ENCODE peak calls at places on chromosomes 6 and 20, in five cellular contexts. A is cardiac muscle cell, S is pancreas, U is neural progenitor cell, G is brain microvascular endothelial cell. L is an unnamed sample.

GRCh38 chr6:111985202-111985731 is 68.6 kb upstream of the CCN6 start:
- DNase-seq in A (no peak), S (no peak), U (no peak), G (peak; percentile 91), L (no peak)

GRCh38 chr6:111975501-111975900 is 78.4 kb upstream of the CCN6 start:
- DNase-seq in A (no peak), S (no peak), U (no peak), G (no peak), L (no peak)

GRCh38 chr6:135665935-135666334 is 168.4 kb upstream of the AHI1 start:
- DNase-seq in A (no peak), S (no peak), U (no peak), G (no peak), L (no peak)

GRCh38 chr6:21045135-21045616 is 510.9 kb downstream of the CDKAL1 start:
- DNase-seq in A (no peak), S (no peak), U (no peak), G (no peak), L (no peak)

GRCh38 chr6:36443951-36444428 is 1.2 kb downstream of the KCTD20 start:
- DNase-seq in A (peak; percentile 44), S (no peak), U (peak; percentile 48), G (no peak), L (no peak)

GRCh38 chr6:123925360-123925759 is 121.7 kb downstream of the NKAIN2 start:
- DNase-seq in A (no peak), S (no peak), U (no peak), G (no peak), L (no peak)

GRCh38 chr20:20780127-20780822 is 67.8 kb upstream of the RALGAPA2 start:
- DNase-seq in A (no peak), S (peak; percentile 70), U (no peak), G (no peak), L (no peak)

GRCh38 chr6:42293579-42293978 is 75.9 kb upstream of the MRPS10 start:
- DNase-seq in A (no peak), S (no peak), U (no peak), G (no peak), L (no peak)

GRCh38 chr6:23568292-23568691 is 557.7 kb upstream of the NRSN1 start:
- DNase-seq in A (no peak), S (no peak), U (no peak), G (no peak), L (no peak)

GRCh38 chr6:168875811-168876576 is 377.7 kb downstream of the THBS2 start:
- DNase-seq in A (no peak), S (no peak), U (no peak), G (no peak), L (no peak)
- H3K27ac ChIP-seq in A (no peak overlapping the region), S (no peak overlapping the region), U (no peak overlapping the region), G (no peak overlapping the region), L (no peak overlapping the region)

GRCh38 chr20:31868853-31869672 is 1.3 kb downstream of the DUSP15 start:
- DNase-seq in A (no peak), S (no peak), U (no peak), G (no peak), L (no peak)

GRCh38 chr20:31869942-31870702 is at the start of the genes DUSP15 and TTLL9:
- DNase-seq in A (peak; percentile 68), S (peak; percentile 81), U (peak; percentile 75), G (no peak), L (peak; percentile 56)

GRCh38 chr20:31871602-31871954 is 1.1 kb downstream of the TTLL9 start:
- DNase-seq in A (no peak), S (no peak), U (no peak), G (no peak), L (no peak)

GRCh38 chr20:31870703-31871601 is 518 bp downstream of the TTLL9 start:
- DNase-seq in A (no peak), S (no peak), U (no peak), G (no peak), L (peak; percentile 53)

DNA sequence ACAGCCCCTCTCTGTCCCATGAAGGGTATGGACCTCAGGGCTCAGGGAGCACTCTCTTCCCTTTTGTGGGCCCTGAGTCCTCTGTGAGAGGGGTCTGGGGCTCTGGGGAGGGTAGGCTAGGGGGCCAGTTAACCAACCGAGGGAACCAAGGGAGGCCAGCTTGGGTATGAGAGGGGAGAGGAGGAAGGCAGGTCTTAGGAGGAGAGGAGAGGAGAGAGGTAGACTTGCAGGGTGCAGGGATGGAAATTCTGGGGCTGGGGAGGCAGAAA is 720 bp downstream of the DUSP15 start:
- DNase-seq in A (no peak), S (no peak), U (no peak), G (no peak), L (no peak)
- H3K27ac ChIP-seq in A (no peak overlapping the region), S (no peak overlapping the region), U (no peak overlapping the region), G (no peak overlapping the region), L (peak overlapping the region; percentile 78)

GRCh38 chr6:160477901-160478300 is 129.7 kb downstream of the SLC22A3 start:
- DNase-seq in A (no peak), S (no peak), U (no peak), G (no peak), L (no peak)
- H3K27ac ChIP-seq in A (no peak overlapping the region), S (no peak overlapping the region), U (no peak overlapping the region), G (no peak overlapping the region), L (no peak overlapping the region)

GRCh38 chr6:90463359-90463758 is 123.5 kb downstream of the MAP3K7 start:
- DNase-seq in A (no peak), S (no peak), U (no peak), G (no peak), L (no peak)
- H3K27ac ChIP-seq in A (no peak overlapping the region), S (no peak overlapping the region), U (no peak overlapping the region), G (no peak overlapping the region), L (no peak overlapping the region)

GRCh38 chr6:154512214-154512613 is 1.7 kb upstream of the CNKSR3 start:
- DNase-seq in A (no peak), S (no peak), U (no peak), G (no peak), L (no peak)

GRCh38 chr6:154511735-154512097 is 1.2 kb upstream of the CNKSR3 start:
- DNase-seq in A (no peak), S (no peak), U (no peak), G (no peak), L (no peak)

GRCh38 chr6:154508573-154509375 is 1.7 kb downstream of the CNKSR3 start:
- DNase-seq in A (no peak), S (no peak), U (no peak), G (no peak), L (no peak)

GRCh38 chr6:154509421-154510143 is 903 bp downstream of the CNKSR3 start:
- DNase-seq in A (peak; percentile 63), S (peak; percentile 87), U (peak; percentile 52), G (no peak), L (peak; percentile 55)

DNA sequence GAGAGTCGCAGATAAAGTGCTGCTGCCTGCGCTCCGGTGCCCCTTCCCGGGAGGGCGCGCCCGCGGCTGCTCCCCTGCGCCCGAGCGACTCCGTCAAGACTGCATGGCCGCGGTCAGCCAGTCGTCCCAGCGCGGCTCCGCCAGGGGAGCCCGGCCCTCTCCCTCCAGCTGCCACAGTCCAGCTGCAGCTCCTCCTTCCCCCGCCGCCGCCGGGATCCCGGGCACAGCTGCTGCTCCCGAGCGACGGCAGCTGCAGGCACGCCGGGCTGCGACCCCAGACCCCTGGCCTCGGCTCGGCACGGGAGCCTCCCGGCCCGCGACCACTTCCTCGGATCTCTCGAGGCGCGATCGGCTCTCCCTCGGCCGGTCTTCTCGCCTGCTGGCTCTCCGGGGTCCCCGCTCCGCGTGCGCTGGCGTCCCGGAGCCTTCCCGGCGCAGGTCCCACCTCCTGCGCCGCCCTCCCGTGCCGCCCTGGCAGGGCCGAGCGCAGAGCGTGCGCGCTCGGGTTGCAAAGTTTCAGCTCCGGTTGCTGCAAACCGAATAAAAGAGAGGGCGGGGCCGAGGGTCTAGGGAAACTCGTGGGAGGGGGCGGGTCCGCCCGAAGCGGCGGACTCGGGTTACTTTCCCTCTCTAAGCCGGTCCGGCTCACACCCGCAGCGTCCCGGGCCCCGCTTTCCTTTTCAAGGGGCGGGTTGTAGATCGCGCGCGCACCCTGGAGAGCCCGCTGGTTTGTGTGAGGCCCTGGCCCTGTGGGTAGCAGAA is at the start of gene CNKSR3:
- DNase-seq in A (peak; percentile 99), S (peak; percentile 94), U (peak; percentile 100), G (peak; percentile 91), L (peak; percentile 73)
- H3K27ac ChIP-seq in A (peak within 1 kb of the TSS; percentile 88), S (peak within 1 kb of the TSS; percentile 97), U (peak within 1 kb of the TSS; percentile 92), G (peak within 1 kb of the TSS; percentile 86), L (peak within 1 kb of the TSS; percentile 86)

GRCh38 chr6:74607934-74608333 is 597.9 kb downstream of the COL12A1 start:
- DNase-seq in A (no peak), S (no peak), U (peak; percentile 29), G (no peak), L (no peak)

GRCh38 chr6:74606488-74607135 is 599.2 kb downstream of the COL12A1 start:
- DNase-seq in A (no peak), S (no peak), U (no peak), G (peak; percentile 93), L (no peak)

GRCh38 chr6:74609857-74610256 is 596.0 kb downstream of the COL12A1 start:
- DNase-seq in A (no peak), S (no peak), U (no peak), G (no peak), L (no peak)

GRCh38 chr6:74607468-74607867 is 598.4 kb downstream of the COL12A1 start:
- DNase-seq in A (no peak), S (no peak), U (no peak), G (no peak), L (no peak)

DNA sequence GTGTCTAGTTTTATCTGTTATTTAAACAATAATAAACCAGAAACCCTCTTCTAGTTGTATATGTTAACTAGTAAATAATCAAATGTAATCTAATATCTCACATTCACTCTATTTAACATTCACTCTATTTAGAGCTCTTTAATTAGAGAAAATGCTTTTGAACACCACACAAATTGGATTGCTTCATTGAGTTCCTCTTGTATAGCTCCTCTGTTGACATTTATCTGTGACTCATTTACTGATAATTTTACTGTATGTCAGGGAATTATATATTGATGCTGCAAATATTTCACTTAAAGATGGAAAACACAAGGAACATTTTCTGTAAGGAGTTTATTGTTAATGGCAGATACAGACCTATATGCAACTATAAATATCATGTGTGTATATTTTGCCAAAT is 594.6 kb downstream of the COL12A1 start:
- DNase-seq in A (no peak), S (no peak), U (no peak), G (no peak), L (no peak)
- H3K27ac ChIP-seq in A (no peak overlapping the region), S (no peak overlapping the region), U (no peak overlapping the region), G (no peak overlapping the region), L (no peak overlapping the region)

DNA sequence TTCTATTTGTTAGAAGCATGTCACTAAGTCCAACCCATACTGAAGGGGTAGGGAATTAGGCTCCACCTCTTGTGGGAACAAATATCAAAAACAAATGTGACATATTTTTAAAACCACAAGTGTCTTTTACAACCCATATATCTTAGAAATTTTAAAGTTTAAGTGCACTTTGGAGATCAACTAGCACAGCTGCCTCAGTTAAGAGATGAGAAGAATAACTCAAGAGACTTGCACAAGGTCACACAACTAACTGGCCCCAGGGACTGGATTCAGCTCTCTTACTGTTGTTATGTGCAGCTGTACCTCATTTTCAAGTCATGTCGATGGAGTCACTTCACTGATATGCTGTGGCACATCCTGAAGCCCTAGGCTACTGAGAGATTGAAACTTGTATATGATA is 102.9 kb upstream of the BMP2 start:
- DNase-seq in A (no peak), S (no peak), U (no peak), G (no peak), L (no peak)
- H3K27ac ChIP-seq in A (no peak overlapping the region), S (no peak overlapping the region), U (no peak overlapping the region), G (no peak overlapping the region), L (no peak overlapping the region)

GRCh38 chr6:31129130-31129529 is 8.9 kb upstream of the CDSN start:
- DNase-seq in A (no peak), S (no peak), U (no peak), G (no peak), L (no peak)
- H3K27ac ChIP-seq in A (no peak overlapping the region), S (no peak overlapping the region), U (no peak overlapping the region), G (no peak overlapping the region), L (no peak overlapping the region)